ENCODE peak calls at places on chromosomes 13 and 19, in seven cellular contexts. X, A, E, G, F, B and T are unnamed samples.

GRCh38 chr13:109792416-109793090 is 6.2 kb upstream of the IRS2 start:
- DNase-seq in G (no peak), A (no peak), E (no peak), X (no peak), B (no peak), F (no peak), T (no peak)

GRCh38 chr13:22173605-22174004 is 502.7 kb downstream of the FGF9 start:
- DNase-seq in B (no peak), X (no peak), E (no peak), G (no peak), F (no peak), A (no peak), T (no peak)

GRCh38 chr13:90365130-90365529 is 982.4 kb upstream of the MIR17HG start:
- DNase-seq in F (no peak), E (no peak), B (no peak), A (no peak), G (no peak), X (no peak), T (no peak)

GRCh38 chr13:23796546-23796945 is 92.7 kb downstream of the MIPEP start:
- DNase-seq in X (no peak), F (no peak), G (no peak), E (no peak), B (no peak), A (no peak), T (no peak)

GRCh38 chr19:32265991-32266390 is 79.4 kb upstream of the ZNF507 start:
- DNase-seq in G (peak; percentile 25), F (no peak), X (no peak), B (no peak), E (no peak), A (no peak), T (no peak)

GRCh38 chr19:21474671-21475181 is 30.7 kb upstream of the ZNF429 start:
- DNase-seq in F (no peak), B (peak; percentile 84), E (no peak), A (peak; percentile 83), G (peak; percentile 82), X (peak; percentile 64), T (no peak)

GRCh38 chr13:39201075-39201630 is 162.9 kb downstream of the NHLRC3 start:
- DNase-seq in B (no peak), X (no peak), F (no peak), G (no peak), E (no peak), A (peak; percentile 34), T (no peak)

GRCh38 chr13:38697628-38698333 is 10.9 kb downstream of the FREM2 start:
- DNase-seq in B (no peak), E (no peak), X (no peak), G (peak; percentile 31), F (no peak), A (no peak), T (no peak)

GRCh38 chr13:103469771-103470170 is 403.6 kb upstream of the SLC10A2 start:
- DNase-seq in E (no peak), B (no peak), X (no peak), A (no peak), G (no peak), F (no peak), T (no peak)

GRCh38 chr19:5369962-5370367 is 29.4 kb upstream of the PTPRS start:
- DNase-seq in G (peak; percentile 73), A (no peak), X (peak; percentile 61), F (peak; percentile 16), B (peak; percentile 56), E (peak; percentile 55), T (no peak)

GRCh38 chr19:3274245-3275067 is 50.0 kb downstream of the CELF5 start:
- DNase-seq in A (no peak), X (no peak), G (no peak), B (no peak), F (no peak), E (no peak), T (no peak)

DNA sequence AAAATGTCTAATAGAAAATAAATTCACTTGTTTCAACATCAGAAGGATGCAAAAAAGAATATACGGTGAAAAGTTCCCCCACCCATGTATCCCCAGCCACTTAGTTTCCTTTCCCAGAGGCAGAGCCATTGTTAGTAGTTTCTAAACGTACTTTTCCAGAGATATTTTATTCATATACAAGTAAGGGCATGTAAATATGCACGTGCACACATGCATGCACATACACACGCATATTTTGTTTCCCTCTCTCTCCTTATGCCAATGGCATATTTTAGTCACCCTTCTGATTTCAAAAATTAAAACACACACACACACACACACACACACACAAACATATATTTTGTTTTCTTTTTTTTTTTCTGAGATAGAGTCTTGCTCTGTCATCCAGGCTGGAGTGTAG is 147.4 kb downstream of the PDS5B start:
- DNase-seq in X (no peak), G (no peak), B (no peak), F (no peak), E (no peak), A (no peak), T (no peak)
- H3K27ac ChIP-seq in X (no peak overlapping the region), G (no peak overlapping the region), B (no peak overlapping the region), F (no peak overlapping the region), E (no peak overlapping the region), A (no peak overlapping the region), T (no peak overlapping the region)

GRCh38 chr13:19685445-19685844 is 52.0 kb downstream of the MPHOSPH8 start:
- DNase-seq in B (no peak), F (no peak), A (no peak), G (no peak), X (no peak), E (no peak), T (no peak)

GRCh38 chr13:19685034-19685433 is 51.6 kb downstream of the MPHOSPH8 start:
- DNase-seq in G (no peak), B (peak; percentile 71), A (no peak), X (peak; percentile 85), E (no peak), F (peak; percentile 89), T (no peak)

GRCh38 chr13:19680751-19681150 is 47.3 kb downstream of the MPHOSPH8 start:
- DNase-seq in E (no peak), X (no peak), A (no peak), B (no peak), G (no peak), F (no peak), T (no peak)

GRCh38 chr13:19681517-19681916 is 48.1 kb downstream of the MPHOSPH8 start:
- DNase-seq in X (no peak), F (no peak), B (no peak), A (no peak), E (no peak), G (peak; percentile 30), T (no peak)
- H3K4me3 ChIP-seq in X (no peak overlapping the region), F (no peak overlapping the region), B (no peak overlapping the region), A (no peak overlapping the region), E (no peak overlapping the region), G (no peak overlapping the region), T (no peak overlapping the region)

GRCh38 chr19:1327125-1327524 is 41.5 kb downstream of the EFNA2 start:
- DNase-seq in E (no peak), F (no peak), B (no peak), X (no peak), G (no peak), A (no peak), T (no peak)

GRCh38 chr19:1324792-1325567 is 39.3 kb downstream of the EFNA2 start:
- DNase-seq in B (peak; percentile 51), G (no peak), X (peak; percentile 55), F (peak; percentile 27), E (peak; percentile 58), A (peak; percentile 66), T (no peak)

GRCh38 chr19:1324249-1324791 is 38.6 kb downstream of the EFNA2 start:
- DNase-seq in F (no peak), G (no peak), B (no peak), E (no peak), X (no peak), A (no peak), T (no peak)

GRCh38 chr19:1322198-1322981 is 36.7 kb downstream of the EFNA2 start:
- DNase-seq in E (no peak), G (no peak), F (no peak), B (no peak), X (no peak), A (no peak), T (no peak)

GRCh38 chr19:1325568-1326294 is 40.1 kb downstream of the EFNA2 start:
- DNase-seq in E (no peak), G (no peak), F (no peak), X (no peak), A (no peak), B (no peak), T (no peak)
- H3K27ac ChIP-seq in E (peak overlapping the region; percentile 78), G (no peak overlapping the region), F (no peak overlapping the region), X (no peak overlapping the region), A (no peak overlapping the region), B (no peak overlapping the region), T (no peak overlapping the region)

DNA sequence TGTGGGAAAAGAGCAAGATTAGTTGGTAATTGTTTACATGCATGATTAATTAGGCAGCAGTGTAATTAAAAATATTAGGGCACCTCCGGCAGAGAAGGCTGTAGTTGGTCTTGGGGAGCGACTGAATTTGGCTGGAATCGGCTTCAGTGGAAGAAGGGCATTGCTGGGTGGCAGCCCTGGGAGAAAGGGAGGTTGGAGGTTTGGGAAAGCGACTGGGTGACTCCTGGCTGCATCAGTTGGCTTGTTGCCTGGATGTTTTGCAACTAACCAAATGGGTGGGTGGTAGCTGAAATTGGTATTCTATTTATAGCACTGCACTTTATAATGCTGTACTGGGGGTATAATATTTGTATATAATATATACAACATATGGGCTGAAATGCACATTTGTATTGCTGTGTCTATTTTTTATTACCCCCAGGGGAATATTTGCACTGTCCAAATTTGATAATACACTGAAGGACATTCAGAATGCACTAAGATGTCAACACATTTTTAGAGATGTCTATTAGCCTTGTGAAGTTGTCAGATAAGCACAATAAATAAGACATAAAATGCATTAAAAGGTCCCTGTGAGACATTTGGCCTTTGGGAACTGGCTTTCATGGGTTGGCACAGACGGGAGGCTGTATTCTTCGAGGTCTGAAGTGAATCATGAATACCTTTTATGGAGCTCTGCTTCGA is 1.7 kb downstream of the B3GLCT start:
- DNase-seq in G (no peak), A (peak; percentile 66), X (no peak), F (no peak), B (peak; percentile 35), E (no peak), T (no peak)
- H3K4me3 ChIP-seq in G (peak overlapping the region; percentile 81), A (peak overlapping the region; percentile 90), X (peak overlapping the region; percentile 85), F (no peak overlapping the region), B (peak overlapping the region; percentile 50), E (peak overlapping the region; percentile 71), T (no peak overlapping the region)

GRCh38 chr19:41548954-41549688 is 26.8 kb upstream of the CEACAM21 start:
- DNase-seq in F (peak; percentile 58), G (peak; percentile 48), X (peak; percentile 91), E (no peak), B (no peak), A (no peak), T (no peak)
- H3K27ac ChIP-seq in F (peak overlapping the region; percentile 9), G (no peak overlapping the region), X (peak overlapping the region; percentile 62), E (no peak overlapping the region), B (no peak overlapping the region), A (peak overlapping the region; percentile 57), T (no peak overlapping the region)

DNA sequence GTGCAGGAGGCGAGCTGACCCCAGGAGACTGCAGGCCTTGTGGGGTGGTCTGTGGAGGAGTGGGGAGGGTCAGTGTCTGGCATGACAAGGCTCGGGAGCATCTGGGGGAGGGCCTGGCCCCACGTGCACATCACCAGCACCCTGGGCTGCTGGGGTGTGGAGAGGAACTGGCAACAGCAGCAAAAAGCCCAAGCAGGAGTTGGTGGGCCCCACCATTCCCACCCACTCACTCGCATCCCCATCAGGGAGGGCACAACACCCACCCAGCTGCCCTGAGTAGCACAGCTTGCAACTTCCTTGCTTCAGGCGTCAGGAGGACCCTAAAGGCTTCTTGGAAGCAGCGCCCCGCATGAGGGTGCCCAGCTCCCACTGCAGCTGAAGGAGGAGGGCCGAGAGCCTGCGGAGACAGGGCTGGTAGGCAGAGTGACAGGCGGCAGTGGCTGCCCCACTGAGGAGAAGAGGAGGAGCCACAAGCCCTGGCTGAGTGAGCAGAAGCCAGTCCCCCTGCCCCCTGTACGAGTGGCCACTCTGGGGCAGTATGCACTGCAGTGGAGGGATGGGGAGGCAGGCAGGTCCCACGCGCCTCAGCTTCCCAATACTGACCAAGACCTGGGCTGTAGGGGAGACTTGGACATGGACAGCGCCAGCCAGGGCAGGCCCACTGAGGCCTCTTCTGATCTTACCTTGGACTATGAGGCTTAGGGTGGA is 26.5 kb downstream of the ELL start:
- DNase-seq in E (no peak), B (no peak), A (no peak), X (no peak), F (no peak), G (peak; percentile 62), T (no peak)
- H3K4me3 ChIP-seq in E (no peak overlapping the region), B (no peak overlapping the region), A (no peak overlapping the region), X (peak overlapping the region; percentile 21), F (no peak overlapping the region), G (no peak overlapping the region), T (no peak overlapping the region)